ENCODE peak calls at places on chromosomes 11 and 22, in nine cellular contexts. One of them, this sample, is unnamed. For H3K27me3, the result is how much of the 10 kb centered on the place peaks cover.

GRCh38 chr22:23068096-23068831 is 2.1 kb upstream of the GNAZ start:
- DNase-seq in CD8-positive, alpha-beta memory T cell: no peak
- DNase-seq in tibial nerve: peak
- DNase-seq in MM.1S: no peak
- DNase-seq in mammary epithelial cell: no peak
- DNase-seq in prostate gland: no peak
- DNase-seq in naive thymus-derived CD4-positive, alpha-beta T cell: no peak
- DNase-seq in psoas muscle: no peak
- DNase-seq in H7: peak
- DNase-seq in this sample: no peak

GRCh38 chr11:75249704-75250103 is 9.1 kb downstream of the TPBGL start:
- DNase-seq in naive thymus-derived CD4-positive, alpha-beta T cell: no peak
- DNase-seq in prostate gland: no peak
- DNase-seq in MM.1S: no peak
- DNase-seq in tibial nerve: no peak
- DNase-seq in CD8-positive, alpha-beta memory T cell: no peak
- DNase-seq in H7: no peak
- DNase-seq in psoas muscle: no peak
- DNase-seq in mammary epithelial cell: no peak
- DNase-seq in this sample: peak

GRCh38 chr11:118438314-118438931 is 2.1 kb downstream of the KMT2A start:
- DNase-seq in MM.1S: peak
- DNase-seq in CD8-positive, alpha-beta memory T cell: peak
- DNase-seq in mammary epithelial cell: peak
- DNase-seq in H7: peak
- DNase-seq in psoas muscle: peak
- DNase-seq in prostate gland: peak
- DNase-seq in naive thymus-derived CD4-positive, alpha-beta T cell: peak
- DNase-seq in tibial nerve: no peak
- DNase-seq in this sample: peak

GRCh38 chr11:31810779-31811647 is at the start of gene PAX6:
- DNase-seq in mammary epithelial cell: peak
- DNase-seq in naive thymus-derived CD4-positive, alpha-beta T cell: peak
- DNase-seq in prostate gland: no peak
- DNase-seq in MM.1S: peak
- DNase-seq in CD8-positive, alpha-beta memory T cell: peak
- DNase-seq in tibial nerve: no peak
- DNase-seq in H7: peak
- DNase-seq in psoas muscle: no peak
- DNase-seq in this sample: peak

GRCh38 chr11:77140231-77140959 is 12.3 kb downstream of the MYO7A start:
- DNase-seq in psoas muscle: peak
- DNase-seq in H7: peak
- DNase-seq in tibial nerve: peak
- DNase-seq in MM.1S: no peak
- DNase-seq in prostate gland: no peak
- DNase-seq in naive thymus-derived CD4-positive, alpha-beta T cell: no peak
- DNase-seq in CD8-positive, alpha-beta memory T cell: no peak
- DNase-seq in mammary epithelial cell: no peak
- DNase-seq in this sample: no peak

GRCh38 chr22:37328017-37328416 is 45.7 kb downstream of the CYTH4 start:
- DNase-seq in psoas muscle: no peak
- DNase-seq in mammary epithelial cell: peak
- DNase-seq in tibial nerve: no peak
- DNase-seq in prostate gland: no peak
- DNase-seq in naive thymus-derived CD4-positive, alpha-beta T cell: no peak
- DNase-seq in CD8-positive, alpha-beta memory T cell: no peak
- DNase-seq in H7: no peak
- DNase-seq in MM.1S: no peak
- DNase-seq in this sample: no peak

GRCh38 chr11:30775123-30775522 is 189.0 kb upstream of the MPPED2 start:
- DNase-seq in H7: peak
- DNase-seq in mammary epithelial cell: no peak
- DNase-seq in psoas muscle: no peak
- DNase-seq in CD8-positive, alpha-beta memory T cell: no peak
- DNase-seq in MM.1S: no peak
- DNase-seq in prostate gland: no peak
- DNase-seq in naive thymus-derived CD4-positive, alpha-beta T cell: no peak
- DNase-seq in tibial nerve: no peak
- DNase-seq in this sample: no peak

GRCh38 chr11:134045799-134046635 is 22.9 kb upstream of the JAM3 start:
- DNase-seq in naive thymus-derived CD4-positive, alpha-beta T cell: no peak
- DNase-seq in mammary epithelial cell: no peak
- DNase-seq in CD8-positive, alpha-beta memory T cell: no peak
- DNase-seq in tibial nerve: no peak
- DNase-seq in H7: peak
- DNase-seq in psoas muscle: no peak
- DNase-seq in MM.1S: no peak
- DNase-seq in prostate gland: no peak
- DNase-seq in this sample: no peak

GRCh38 chr11:123284454-123284853 is 89.4 kb upstream of the CLMP start:
- DNase-seq in prostate gland: no peak
- DNase-seq in tibial nerve: no peak
- DNase-seq in naive thymus-derived CD4-positive, alpha-beta T cell: no peak
- DNase-seq in psoas muscle: no peak
- DNase-seq in H7: no peak
- DNase-seq in CD8-positive, alpha-beta memory T cell: no peak
- DNase-seq in MM.1S: no peak
- DNase-seq in mammary epithelial cell: no peak
- DNase-seq in this sample: no peak

GRCh38 chr11:34345012-34345804 is 12.6 kb downstream of the ABTB2 start:
- DNase-seq in CD8-positive, alpha-beta memory T cell: no peak
- DNase-seq in tibial nerve: peak
- DNase-seq in mammary epithelial cell: peak
- DNase-seq in psoas muscle: peak
- DNase-seq in naive thymus-derived CD4-positive, alpha-beta T cell: no peak
- DNase-seq in prostate gland: peak
- DNase-seq in MM.1S: no peak
- DNase-seq in H7: no peak
- DNase-seq in this sample: no peak

GRCh38 chr11:18726040-18726439 is at the start of gene IGSF22:
- DNase-seq in CD8-positive, alpha-beta memory T cell: no peak
- DNase-seq in H7: peak
- DNase-seq in naive thymus-derived CD4-positive, alpha-beta T cell: no peak
- DNase-seq in mammary epithelial cell: no peak
- DNase-seq in MM.1S: no peak
- DNase-seq in tibial nerve: no peak
- DNase-seq in prostate gland: no peak
- DNase-seq in psoas muscle: no peak
- DNase-seq in this sample: no peak

GRCh38 chr11:11407065-11407737 is 54.2 kb upstream of the CSNK2A3 start:
- DNase-seq in CD8-positive, alpha-beta memory T cell: no peak
- DNase-seq in MM.1S: no peak
- DNase-seq in H7: no peak
- DNase-seq in prostate gland: no peak
- DNase-seq in psoas muscle: peak
- DNase-seq in tibial nerve: no peak
- DNase-seq in naive thymus-derived CD4-positive, alpha-beta T cell: no peak
- DNase-seq in mammary epithelial cell: no peak
- DNase-seq in this sample: no peak

GRCh38 chr11:120212926-120213325 is 2.1 kb downstream of the OAF start:
- DNase-seq in prostate gland: no peak
- DNase-seq in naive thymus-derived CD4-positive, alpha-beta T cell: no peak
- DNase-seq in mammary epithelial cell: no peak
- DNase-seq in tibial nerve: no peak
- DNase-seq in H7: no peak
- DNase-seq in MM.1S: no peak
- DNase-seq in CD8-positive, alpha-beta memory T cell: no peak
- DNase-seq in psoas muscle: no peak
- DNase-seq in this sample: no peak

GRCh38 chr11:120209750-120210650 is 832 bp upstream of the OAF start:
- DNase-seq in naive thymus-derived CD4-positive, alpha-beta T cell: no peak
- DNase-seq in prostate gland: no peak
- DNase-seq in CD8-positive, alpha-beta memory T cell: peak
- DNase-seq in MM.1S: no peak
- DNase-seq in H7: no peak
- DNase-seq in tibial nerve: no peak
- DNase-seq in psoas muscle: no peak
- DNase-seq in mammary epithelial cell: no peak
- DNase-seq in this sample: peak

GRCh38 chr11:120211522-120212258 is 858 bp downstream of the OAF start:
- DNase-seq in psoas muscle: no peak
- DNase-seq in mammary epithelial cell: no peak
- DNase-seq in naive thymus-derived CD4-positive, alpha-beta T cell: no peak
- DNase-seq in CD8-positive, alpha-beta memory T cell: no peak
- DNase-seq in tibial nerve: no peak
- DNase-seq in H7: no peak
- DNase-seq in MM.1S: no peak
- DNase-seq in prostate gland: no peak
- DNase-seq in this sample: no peak

GRCh38 chr11:120212259-120212888 is 1.5 kb downstream of the OAF start:
- DNase-seq in MM.1S: no peak
- DNase-seq in naive thymus-derived CD4-positive, alpha-beta T cell: no peak
- DNase-seq in mammary epithelial cell: no peak
- DNase-seq in psoas muscle: no peak
- DNase-seq in CD8-positive, alpha-beta memory T cell: no peak
- DNase-seq in H7: no peak
- DNase-seq in prostate gland: no peak
- DNase-seq in tibial nerve: no peak
- DNase-seq in this sample: no peak

DNA sequence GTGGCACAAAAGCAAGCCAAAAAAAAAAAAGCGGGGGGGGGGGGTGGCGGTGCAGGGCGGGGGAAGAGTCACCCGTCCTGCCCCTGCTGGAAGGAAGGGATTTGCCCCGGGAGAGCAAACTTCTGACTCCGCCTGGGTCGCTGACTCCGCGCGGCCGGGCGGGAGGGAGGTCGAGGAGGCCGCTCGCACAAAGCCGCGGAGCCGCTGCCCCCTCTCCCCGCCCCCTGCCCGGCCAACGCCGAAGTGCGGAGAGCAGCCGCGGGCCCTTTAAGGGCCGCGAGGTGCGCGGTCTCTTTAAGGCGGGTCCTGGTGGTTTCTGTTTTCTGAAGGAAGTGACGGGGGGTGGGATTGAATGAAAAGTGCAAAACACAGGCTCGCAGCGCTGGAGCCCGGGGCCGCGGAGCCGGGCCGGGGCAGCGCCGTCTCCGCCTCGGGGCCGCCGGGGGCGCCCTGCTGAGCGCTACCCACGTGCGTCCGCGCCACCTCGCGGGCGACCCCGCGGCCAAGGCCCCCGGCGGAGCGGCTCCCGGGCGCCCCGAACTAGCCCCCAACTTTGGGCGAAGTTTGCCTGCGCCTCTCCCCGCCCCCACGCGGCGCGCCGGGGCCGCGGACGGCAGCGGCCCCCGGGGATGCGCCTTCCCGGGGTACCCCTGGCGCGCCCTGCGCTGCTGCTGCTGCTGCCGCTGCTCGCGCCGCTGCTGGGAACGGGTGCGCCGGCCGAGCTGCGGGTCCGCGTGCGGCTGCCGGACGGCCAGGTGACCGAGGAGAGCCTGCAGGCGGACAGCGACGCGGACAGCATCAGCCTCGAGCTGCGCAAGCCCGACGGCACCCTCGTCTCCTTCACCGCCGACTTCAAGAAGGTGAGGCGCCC is at the start of gene OAF:
- DNase-seq in CD8-positive, alpha-beta memory T cell: peak
- DNase-seq in tibial nerve: peak
- DNase-seq in mammary epithelial cell: peak
- DNase-seq in naive thymus-derived CD4-positive, alpha-beta T cell: peak
- DNase-seq in MM.1S: peak
- DNase-seq in H7: peak
- DNase-seq in prostate gland: peak
- DNase-seq in psoas muscle: peak
- DNase-seq in this sample: peak
- H3K27me3 ChIP-seq in CD8-positive, alpha-beta memory T cell: under half
- H3K27me3 ChIP-seq in tibial nerve: under half
- H3K27me3 ChIP-seq in mammary epithelial cell: under half
- H3K27me3 ChIP-seq in naive thymus-derived CD4-positive, alpha-beta T cell: under half
- H3K27me3 ChIP-seq in MM.1S: under half
- H3K27me3 ChIP-seq in H7: half or more
- H3K27me3 ChIP-seq in prostate gland: under half
- H3K27me3 ChIP-seq in psoas muscle: under half
- H3K27me3 ChIP-seq in this sample: under half

DNA sequence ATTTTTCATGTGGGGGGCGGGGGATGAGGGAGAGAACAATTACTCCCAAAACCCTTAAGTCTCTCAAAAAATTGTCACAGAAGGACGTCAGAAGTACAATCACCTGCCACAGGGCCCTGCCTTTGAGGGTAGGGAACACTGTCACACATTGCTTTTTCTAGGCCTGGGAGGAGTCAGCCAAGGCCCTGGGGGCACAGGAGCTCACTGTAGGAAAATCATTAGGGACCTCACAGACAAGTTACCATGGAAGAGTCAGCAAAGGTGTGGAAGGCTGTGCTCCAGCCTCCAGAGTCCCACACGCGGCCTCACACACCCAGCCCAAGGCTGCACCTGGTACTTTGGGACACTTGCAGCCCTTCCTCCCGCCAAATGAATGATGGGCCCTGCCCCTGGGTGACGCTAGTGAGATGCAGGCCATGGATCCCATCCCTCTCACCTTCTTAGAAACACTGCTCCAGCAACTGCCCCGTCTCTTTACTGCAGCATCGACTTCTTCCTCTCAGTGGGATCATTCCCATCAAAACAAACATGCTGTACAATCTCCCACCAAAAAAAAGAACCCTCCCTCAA is 3.3 kb downstream of the PLEKHA7 start:
- DNase-seq in CD8-positive, alpha-beta memory T cell: no peak
- DNase-seq in tibial nerve: no peak
- DNase-seq in naive thymus-derived CD4-positive, alpha-beta T cell: no peak
- DNase-seq in mammary epithelial cell: no peak
- DNase-seq in MM.1S: no peak
- DNase-seq in H7: peak
- DNase-seq in psoas muscle: no peak
- DNase-seq in prostate gland: no peak
- DNase-seq in this sample: no peak
- H3K27me3 ChIP-seq in CD8-positive, alpha-beta memory T cell: under half
- H3K27me3 ChIP-seq in tibial nerve: under half
- H3K27me3 ChIP-seq in naive thymus-derived CD4-positive, alpha-beta T cell: under half
- H3K27me3 ChIP-seq in mammary epithelial cell: under half
- H3K27me3 ChIP-seq in MM.1S: under half
- H3K27me3 ChIP-seq in H7: under half
- H3K27me3 ChIP-seq in psoas muscle: under half
- H3K27me3 ChIP-seq in prostate gland: under half
- H3K27me3 ChIP-seq in this sample: under half

DNA sequence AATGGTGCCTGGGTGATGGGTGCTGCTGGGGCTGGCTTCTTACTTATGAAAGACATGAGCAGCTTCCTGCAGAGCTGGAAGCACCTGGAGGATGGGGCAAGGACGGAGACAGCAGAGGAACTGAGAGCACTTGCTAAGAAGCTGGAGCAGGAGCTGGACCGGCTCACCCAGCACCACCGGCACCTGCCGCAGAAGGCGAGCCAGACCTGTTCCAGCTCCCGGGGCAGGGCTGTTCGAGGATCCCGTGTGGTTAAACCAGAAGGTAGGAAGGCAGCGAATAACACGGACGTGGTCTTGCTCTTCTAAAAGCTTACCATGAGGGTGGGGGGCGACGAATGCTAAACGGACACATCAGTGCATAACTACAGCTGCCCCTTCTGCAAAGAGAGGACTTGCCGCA is 9.3 kb downstream of the APOL5 start:
- DNase-seq in MM.1S: no peak
- DNase-seq in mammary epithelial cell: no peak
- DNase-seq in H7: no peak
- DNase-seq in prostate gland: no peak
- DNase-seq in CD8-positive, alpha-beta memory T cell: no peak
- DNase-seq in tibial nerve: no peak
- DNase-seq in naive thymus-derived CD4-positive, alpha-beta T cell: no peak
- DNase-seq in psoas muscle: no peak
- DNase-seq in this sample: no peak
- H3K27me3 ChIP-seq in MM.1S: under half
- H3K27me3 ChIP-seq in mammary epithelial cell: under half
- H3K27me3 ChIP-seq in H7: under half
- H3K27me3 ChIP-seq in prostate gland: under half
- H3K27me3 ChIP-seq in CD8-positive, alpha-beta memory T cell: under half
- H3K27me3 ChIP-seq in tibial nerve: under half
- H3K27me3 ChIP-seq in naive thymus-derived CD4-positive, alpha-beta T cell: under half
- H3K27me3 ChIP-seq in psoas muscle: under half
- H3K27me3 ChIP-seq in this sample: under half

GRCh38 chr11:87840786-87841185 is 334.5 kb downstream of the RAB38 start:
- DNase-seq in H7: no peak
- DNase-seq in CD8-positive, alpha-beta memory T cell: no peak
- DNase-seq in mammary epithelial cell: peak
- DNase-seq in psoas muscle: no peak
- DNase-seq in tibial nerve: no peak
- DNase-seq in prostate gland: no peak
- DNase-seq in MM.1S: no peak
- DNase-seq in naive thymus-derived CD4-positive, alpha-beta T cell: no peak
- DNase-seq in this sample: no peak
- H3K27me3 ChIP-seq in H7: under half
- H3K27me3 ChIP-seq in CD8-positive, alpha-beta memory T cell: under half
- H3K27me3 ChIP-seq in mammary epithelial cell: under half
- H3K27me3 ChIP-seq in psoas muscle: under half
- H3K27me3 ChIP-seq in tibial nerve: under half
- H3K27me3 ChIP-seq in prostate gland: under half
- H3K27me3 ChIP-seq in MM.1S: under half
- H3K27me3 ChIP-seq in naive thymus-derived CD4-positive, alpha-beta T cell: under half
- H3K27me3 ChIP-seq in this sample: under half